ENCODE peak calls at places on chromosomes 5 and 9, in five cellular contexts. S, J, Z, Q and Y are unnamed samples.

GRCh38 chr9:22401671-22402070 is 45.0 kb upstream of the DMRTA1 start:
- DNase-seq in J (no peak), Q (no peak), Z (no peak), S (no peak), Y (no peak)

GRCh38 chr9:110520120-110520701 is 59.3 kb downstream of the SVEP1 start:
- DNase-seq in Q (no peak), Z (no peak), J (no peak), S (no peak), Y (no peak)

GRCh38 chr9:137200311-137201204 is at the start of gene TPRN:
- DNase-seq in J (peak; percentile 99), Q (peak; percentile 95), Z (peak; percentile 100), S (peak; percentile 96), Y (peak; percentile 96)

GRCh38 chr5:139839416-139839815 is 43.8 kb downstream of the PSD2 start:
- DNase-seq in J (no peak), Q (no peak), S (no peak), Z (no peak), Y (no peak)

GRCh38 chr9:114680266-114681011 is 1.6 kb downstream of the TEX48 start:
- DNase-seq in J (no peak), Z (no peak), S (no peak), Q (no peak), Y (no peak)

GRCh38 chr9:95776131-95776530 is 99.4 kb upstream of the ERCC6L2 start:
- DNase-seq in J (no peak), Z (no peak), S (no peak), Q (no peak), Y (no peak)

GRCh38 chr5:102998224-102998623 is 121.7 kb downstream of the GIN1 start:
- DNase-seq in Q (no peak), S (no peak), J (no peak), Z (no peak), Y (no peak)

GRCh38 chr9:91694081-91694870 is 255.8 kb downstream of the ROR2 start:
- DNase-seq in Q (no peak), J (no peak), S (no peak), Z (no peak), Y (no peak)

GRCh38 chr5:56152437-56152836 is 80.7 kb downstream of the ANKRD55 start:
- DNase-seq in S (no peak), J (peak; percentile 33), Q (peak; percentile 74), Z (no peak), Y (no peak)

GRCh38 chr9:6584881-6585597 is 60.5 kb downstream of the GLDC start:
- DNase-seq in Q (no peak), S (peak; percentile 23), J (peak; percentile 19), Z (peak; percentile 13), Y (no peak)

GRCh38 chr9:14212116-14212515 is 101.8 kb downstream of the NFIB start:
- DNase-seq in J (no peak), Z (no peak), S (no peak), Q (no peak), Y (no peak)

GRCh38 chr5:173055983-173056782 is at the start of gene CREBRF:
- DNase-seq in J (peak; percentile 91), Q (peak; percentile 83), Z (peak; percentile 97), S (peak; percentile 82), Y (peak; percentile 95)

GRCh38 chr5:112869948-112870347 is 8.9 kb downstream of the SRP19 start:
- DNase-seq in J (no peak), Z (no peak), S (no peak), Q (no peak), Y (no peak)

GRCh38 chr9:136655244-136656225 is 7.2 kb upstream of the EGFL7 start:
- DNase-seq in J (no peak), S (no peak), Z (no peak), Q (no peak), Y (peak; percentile 46)

GRCh38 chr5:142202282-142202681 is 93.7 kb downstream of the NDFIP1 start:
- DNase-seq in S (no peak), Q (no peak), J (no peak), Z (no peak), Y (no peak)

GRCh38 chr5:174723979-174724483 is 351 bp upstream of the MSX2 start:
- DNase-seq in Z (no peak), J (no peak), S (peak; percentile 59), Q (no peak), Y (no peak)

GRCh38 chr5:151179489-151179840 is 21.9 kb upstream of the ANXA6 start:
- DNase-seq in J (no peak), Z (no peak), Q (no peak), S (no peak), Y (no peak)

GRCh38 chr5:15406478-15406877 is 93.5 kb upstream of the FBXL7 start:
- DNase-seq in Q (no peak), S (no peak), J (no peak), Z (no peak), Y (no peak)

GRCh38 chr9:71740199-71740598 is 28.1 kb downstream of the CEMIP2 start:
- DNase-seq in S (no peak), J (no peak), Z (no peak), Q (no peak), Y (no peak)

GRCh38 chr9:130049431-130050210 is 4.1 kb upstream of the GPR107 start:
- DNase-seq in Z (no peak), J (no peak), S (no peak), Q (no peak), Y (no peak)

GRCh38 chr5:178387856-178388190 is 155.2 kb upstream of the PHYKPL start:
- DNase-seq in Q (no peak), S (no peak), Z (no peak), J (no peak), Y (no peak)

GRCh38 chr5:40217509-40217908 is 462.2 kb upstream of the PTGER4 start:
- DNase-seq in Z (no peak), J (no peak), Q (no peak), S (no peak), Y (no peak)

GRCh38 chr5:25963251-25964008 is 1075.0 kb downstream of the CDH9 start:
- DNase-seq in J (no peak), S (no peak), Z (no peak), Q (no peak), Y (no peak)

GRCh38 chr9:7129391-7129790 is 371.6 kb downstream of the KDM4C start:
- DNase-seq in S (no peak), Z (no peak), Q (no peak), J (no peak), Y (no peak)

GRCh38 chr9:16727452-16728127 is 142.9 kb downstream of the BNC2 start:
- DNase-seq in J (no peak), S (no peak), Q (no peak), Z (no peak), Y (no peak)

GRCh38 chr5:67355135-67355729 is 158.6 kb upstream of the CD180 start:
- DNase-seq in Q (no peak), J (no peak), Z (no peak), S (no peak), Y (no peak)

GRCh38 chr5:89707891-89708290 is 701.7 kb downstream of the CETN3 start:
- DNase-seq in Q (no peak), J (no peak), Z (no peak), S (no peak), Y (no peak)

GRCh38 chr5:89698028-89698427 is 711.5 kb downstream of the CETN3 start:
- DNase-seq in Z (no peak), S (no peak), J (no peak), Q (no peak), Y (no peak)

DNA sequence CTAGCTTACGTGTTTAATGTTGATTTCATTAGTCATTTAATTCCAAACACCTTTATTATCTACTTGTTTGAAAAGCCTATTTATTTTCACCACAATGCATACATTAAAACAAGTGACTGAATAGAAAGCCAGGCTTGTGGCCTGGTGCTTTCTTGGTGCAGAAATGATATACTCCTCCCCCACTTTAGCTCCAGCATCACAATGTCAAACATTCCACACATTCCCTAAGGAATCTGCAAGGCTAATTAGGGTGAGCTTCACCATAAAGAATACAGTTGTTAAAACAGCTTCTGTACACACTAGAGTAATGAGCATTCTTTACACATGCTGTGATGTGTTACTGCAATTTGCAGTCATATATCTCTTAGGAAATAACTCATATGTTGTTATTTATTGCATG is 705.8 kb downstream of the CETN3 start:
- DNase-seq in Q (no peak), Z (no peak), J (no peak), S (no peak), Y (peak; percentile 57)
- TF ChIP-seq SRF in Q (no peak), Z (no peak), J (no peak), S (no peak), Y (no peak)

DNA sequence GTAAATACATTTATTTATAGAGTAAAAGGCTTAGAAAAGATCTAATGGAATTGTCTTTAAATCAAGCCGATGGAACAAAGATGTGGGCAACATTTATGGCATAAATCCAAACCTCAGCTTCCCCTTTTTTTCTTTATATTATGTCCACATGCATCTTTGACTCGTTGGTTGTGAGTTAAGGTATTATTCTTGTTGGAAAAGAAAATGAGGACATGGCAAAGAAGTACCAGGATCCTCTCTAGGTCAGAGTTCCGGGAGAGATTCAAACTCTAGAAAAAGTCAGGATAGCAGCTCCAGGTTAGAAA is 500 bp upstream of the NME5 start:
- DNase-seq in Z (no peak), J (no peak), Q (no peak), S (no peak), Y (no peak)
- TF ChIP-seq SRF in Z (no peak), J (no peak), Q (no peak), S (no peak), Y (no peak)

DNA sequence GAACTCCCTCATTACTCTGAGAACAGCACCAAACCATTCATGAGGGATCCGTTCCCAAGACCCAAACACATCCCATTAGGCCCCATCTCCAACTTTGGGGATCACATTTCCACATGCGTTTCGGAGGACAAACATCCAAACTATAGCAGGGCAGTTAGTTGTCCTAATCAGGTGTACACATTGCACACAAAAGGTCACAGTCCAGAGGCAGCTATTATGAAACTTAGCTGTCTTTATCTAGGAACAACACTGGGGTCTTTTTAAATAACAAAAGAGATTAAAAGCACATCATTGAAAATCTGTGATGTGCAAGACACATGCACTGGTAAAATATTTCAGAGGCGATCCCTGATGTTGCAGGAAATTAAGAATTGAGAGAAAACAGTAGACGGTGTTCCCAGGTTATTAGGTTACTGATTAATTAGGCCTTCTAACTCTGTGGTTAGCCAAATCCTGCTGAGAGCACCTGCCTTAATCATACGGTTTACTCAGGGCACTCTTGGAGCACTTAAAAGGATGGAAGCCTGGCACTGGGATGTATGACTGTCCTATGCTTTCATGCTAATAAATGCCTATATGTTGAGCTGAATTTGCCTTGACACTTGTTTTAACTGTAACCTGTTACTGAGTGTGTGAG is 1574.5 kb upstream of the WWC1 start:
- DNase-seq in S (no peak), Z (no peak), J (no peak), Q (no peak), Y (no peak)
- TF ChIP-seq SRF in S (no peak), Z (no peak), J (no peak), Q (no peak), Y (no peak)

DNA sequence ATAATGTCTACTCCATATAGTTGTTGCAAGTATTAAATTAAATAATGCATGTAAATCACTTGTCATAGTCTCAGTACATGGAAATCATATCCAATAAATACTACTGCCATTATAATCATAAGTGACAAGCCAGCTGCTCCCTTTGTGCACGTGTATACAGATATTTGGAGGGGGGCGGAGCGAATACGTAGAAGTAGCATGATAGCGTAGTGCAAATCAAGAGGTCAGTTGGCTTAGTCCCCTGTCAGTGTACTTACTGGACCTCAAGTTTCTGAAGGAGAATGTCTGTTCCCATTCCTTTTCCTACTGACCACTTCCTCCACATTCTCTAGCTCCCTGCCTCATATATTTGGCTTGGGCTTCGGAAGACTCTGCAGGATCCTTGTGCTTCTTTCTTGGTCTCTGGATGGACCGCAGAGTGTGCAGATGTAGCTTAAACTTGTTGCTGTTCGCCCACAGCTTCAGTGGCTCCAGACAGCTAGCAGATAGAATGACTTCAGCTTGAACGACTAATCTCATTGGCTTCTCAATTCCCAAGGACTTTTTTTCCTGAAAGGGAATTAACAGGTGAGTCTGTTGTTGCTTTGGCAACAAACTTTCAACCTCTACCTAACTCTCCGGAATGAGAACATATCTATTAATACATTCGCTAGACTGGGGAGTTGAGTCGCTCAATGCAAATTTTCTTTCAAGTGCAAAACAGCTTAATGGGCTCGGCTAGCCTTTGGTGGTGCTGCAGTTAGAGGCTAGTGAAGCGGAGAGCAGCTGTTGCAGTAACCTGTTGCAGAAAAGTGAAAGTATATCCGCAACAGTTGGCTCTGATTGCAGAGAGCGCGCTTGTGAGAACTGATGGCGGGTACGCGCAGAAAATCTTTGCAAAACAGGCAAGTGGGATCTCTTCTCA is at the start of gene PCDHB1:
- DNase-seq in S (no peak), J (no peak), Q (no peak), Z (no peak), Y (no peak)
- TF ChIP-seq SRF in S (no peak), J (no peak), Q (no peak), Z (no peak), Y (no peak)